ENCODE peak calls at places on chromosomes 5 and 9, in nine cellular contexts. One of them, this sample, is unnamed.

GRCh38 chr5:168978015-168978414 is 322.9 kb downstream of the SLIT3 start:
- DNase-seq in RWPE1: peak
- DNase-seq in adrenal gland: no peak
- DNase-seq in body of pancreas: no peak
- DNase-seq in GM12865: no peak
- DNase-seq in epithelial cell of esophagus: peak
- DNase-seq in Caco-2: no peak
- DNase-seq in omental fat pad: no peak
- DNase-seq in brain microvascular endothelial cell: no peak
- DNase-seq in this sample: no peak

GRCh38 chr9:127903557-127904475 is 4.4 kb upstream of the ST6GALNAC6 start:
- DNase-seq in body of pancreas: peak
- DNase-seq in RWPE1: no peak
- DNase-seq in brain microvascular endothelial cell: no peak
- DNase-seq in adrenal gland: peak
- DNase-seq in epithelial cell of esophagus: no peak
- DNase-seq in omental fat pad: no peak
- DNase-seq in Caco-2: no peak
- DNase-seq in GM12865: peak
- DNase-seq in this sample: no peak

GRCh38 chr5:150548123-150548522 is 40.2 kb downstream of the NDST1 start:
- DNase-seq in GM12865: no peak
- DNase-seq in RWPE1: no peak
- DNase-seq in body of pancreas: no peak
- DNase-seq in brain microvascular endothelial cell: no peak
- DNase-seq in adrenal gland: no peak
- DNase-seq in epithelial cell of esophagus: no peak
- DNase-seq in omental fat pad: no peak
- DNase-seq in Caco-2: no peak
- DNase-seq in this sample: no peak

GRCh38 chr5:488744-489688 is 35.2 kb downstream of the SLC9A3 start:
- DNase-seq in RWPE1: no peak
- DNase-seq in body of pancreas: no peak
- DNase-seq in epithelial cell of esophagus: no peak
- DNase-seq in omental fat pad: no peak
- DNase-seq in adrenal gland: no peak
- DNase-seq in GM12865: no peak
- DNase-seq in Caco-2: no peak
- DNase-seq in brain microvascular endothelial cell: no peak
- DNase-seq in this sample: no peak

GRCh38 chr5:157563373-157564148 is 12.0 kb downstream of the ADAM19 start:
- DNase-seq in brain microvascular endothelial cell: peak
- DNase-seq in omental fat pad: no peak
- DNase-seq in adrenal gland: peak
- DNase-seq in body of pancreas: no peak
- DNase-seq in epithelial cell of esophagus: no peak
- DNase-seq in RWPE1: no peak
- DNase-seq in GM12865: no peak
- DNase-seq in Caco-2: no peak
- DNase-seq in this sample: no peak

GRCh38 chr5:38045446-38045845 is 205.6 kb upstream of the GDNF start:
- DNase-seq in Caco-2: no peak
- DNase-seq in adrenal gland: no peak
- DNase-seq in body of pancreas: no peak
- DNase-seq in brain microvascular endothelial cell: no peak
- DNase-seq in epithelial cell of esophagus: no peak
- DNase-seq in omental fat pad: no peak
- DNase-seq in RWPE1: no peak
- DNase-seq in GM12865: no peak
- DNase-seq in this sample: no peak

GRCh38 chr5:22531986-22532385 is 321.2 kb downstream of the CDH12 start:
- DNase-seq in epithelial cell of esophagus: no peak
- DNase-seq in body of pancreas: no peak
- DNase-seq in Caco-2: no peak
- DNase-seq in brain microvascular endothelial cell: no peak
- DNase-seq in adrenal gland: no peak
- DNase-seq in omental fat pad: no peak
- DNase-seq in RWPE1: no peak
- DNase-seq in GM12865: no peak
- DNase-seq in this sample: no peak

GRCh38 chr9:23829580-23830458 is 3.8 kb upstream of the ELAVL2 start:
- DNase-seq in body of pancreas: no peak
- DNase-seq in brain microvascular endothelial cell: no peak
- DNase-seq in adrenal gland: no peak
- DNase-seq in Caco-2: no peak
- DNase-seq in epithelial cell of esophagus: peak
- DNase-seq in omental fat pad: no peak
- DNase-seq in RWPE1: no peak
- DNase-seq in GM12865: no peak
- DNase-seq in this sample: peak

GRCh38 chr5:59757442-59757841 is 136.1 kb downstream of the PDE4D start:
- DNase-seq in omental fat pad: no peak
- DNase-seq in GM12865: no peak
- DNase-seq in epithelial cell of esophagus: peak
- DNase-seq in brain microvascular endothelial cell: peak
- DNase-seq in body of pancreas: no peak
- DNase-seq in RWPE1: no peak
- DNase-seq in adrenal gland: no peak
- DNase-seq in Caco-2: no peak
- DNase-seq in this sample: peak

GRCh38 chr9:123331303-123331702 is 24.7 kb upstream of the CRB2 start:
- DNase-seq in Caco-2: no peak
- DNase-seq in body of pancreas: no peak
- DNase-seq in omental fat pad: no peak
- DNase-seq in brain microvascular endothelial cell: no peak
- DNase-seq in epithelial cell of esophagus: no peak
- DNase-seq in GM12865: no peak
- DNase-seq in adrenal gland: no peak
- DNase-seq in RWPE1: no peak
- DNase-seq in this sample: no peak

GRCh38 chr9:34376596-34377401 is at the start of gene MYORG:
- DNase-seq in GM12865: peak
- DNase-seq in body of pancreas: peak
- DNase-seq in omental fat pad: peak
- DNase-seq in epithelial cell of esophagus: peak
- DNase-seq in Caco-2: peak
- DNase-seq in RWPE1: peak
- DNase-seq in adrenal gland: peak
- DNase-seq in brain microvascular endothelial cell: peak
- DNase-seq in this sample: peak

GRCh38 chr9:109122726-109123621 is 3.2 kb upstream of the TMEM245 start:
- DNase-seq in epithelial cell of esophagus: no peak
- DNase-seq in brain microvascular endothelial cell: no peak
- DNase-seq in GM12865: peak
- DNase-seq in adrenal gland: no peak
- DNase-seq in RWPE1: no peak
- DNase-seq in Caco-2: no peak
- DNase-seq in body of pancreas: no peak
- DNase-seq in omental fat pad: no peak
- DNase-seq in this sample: no peak

GRCh38 chr9:109403116-109403515 is 82.3 kb upstream of the EPB41L4B start:
- DNase-seq in body of pancreas: no peak
- DNase-seq in adrenal gland: no peak
- DNase-seq in GM12865: no peak
- DNase-seq in Caco-2: no peak
- DNase-seq in epithelial cell of esophagus: no peak
- DNase-seq in RWPE1: no peak
- DNase-seq in omental fat pad: no peak
- DNase-seq in brain microvascular endothelial cell: no peak
- DNase-seq in this sample: no peak

GRCh38 chr9:77946969-77947368 is 84.6 kb downstream of the GNAQ start:
- DNase-seq in body of pancreas: peak
- DNase-seq in Caco-2: no peak
- DNase-seq in brain microvascular endothelial cell: no peak
- DNase-seq in RWPE1: no peak
- DNase-seq in adrenal gland: no peak
- DNase-seq in GM12865: no peak
- DNase-seq in epithelial cell of esophagus: no peak
- DNase-seq in omental fat pad: no peak
- DNase-seq in this sample: no peak

GRCh38 chr9:77943053-77943452 is 88.6 kb downstream of the GNAQ start:
- DNase-seq in body of pancreas: no peak
- DNase-seq in Caco-2: no peak
- DNase-seq in brain microvascular endothelial cell: no peak
- DNase-seq in epithelial cell of esophagus: no peak
- DNase-seq in GM12865: no peak
- DNase-seq in RWPE1: no peak
- DNase-seq in adrenal gland: no peak
- DNase-seq in omental fat pad: no peak
- DNase-seq in this sample: no peak

GRCh38 chr9:77945798-77946197 is 85.8 kb downstream of the GNAQ start:
- DNase-seq in epithelial cell of esophagus: no peak
- DNase-seq in body of pancreas: no peak
- DNase-seq in Caco-2: no peak
- DNase-seq in brain microvascular endothelial cell: peak
- DNase-seq in adrenal gland: no peak
- DNase-seq in GM12865: no peak
- DNase-seq in RWPE1: no peak
- DNase-seq in omental fat pad: no peak
- DNase-seq in this sample: no peak

GRCh38 chr9:77939149-77939668 is 92.4 kb downstream of the GNAQ start:
- DNase-seq in brain microvascular endothelial cell: peak
- DNase-seq in epithelial cell of esophagus: no peak
- DNase-seq in GM12865: no peak
- DNase-seq in body of pancreas: no peak
- DNase-seq in omental fat pad: no peak
- DNase-seq in adrenal gland: no peak
- DNase-seq in RWPE1: no peak
- DNase-seq in Caco-2: no peak
- DNase-seq in this sample: no peak

DNA sequence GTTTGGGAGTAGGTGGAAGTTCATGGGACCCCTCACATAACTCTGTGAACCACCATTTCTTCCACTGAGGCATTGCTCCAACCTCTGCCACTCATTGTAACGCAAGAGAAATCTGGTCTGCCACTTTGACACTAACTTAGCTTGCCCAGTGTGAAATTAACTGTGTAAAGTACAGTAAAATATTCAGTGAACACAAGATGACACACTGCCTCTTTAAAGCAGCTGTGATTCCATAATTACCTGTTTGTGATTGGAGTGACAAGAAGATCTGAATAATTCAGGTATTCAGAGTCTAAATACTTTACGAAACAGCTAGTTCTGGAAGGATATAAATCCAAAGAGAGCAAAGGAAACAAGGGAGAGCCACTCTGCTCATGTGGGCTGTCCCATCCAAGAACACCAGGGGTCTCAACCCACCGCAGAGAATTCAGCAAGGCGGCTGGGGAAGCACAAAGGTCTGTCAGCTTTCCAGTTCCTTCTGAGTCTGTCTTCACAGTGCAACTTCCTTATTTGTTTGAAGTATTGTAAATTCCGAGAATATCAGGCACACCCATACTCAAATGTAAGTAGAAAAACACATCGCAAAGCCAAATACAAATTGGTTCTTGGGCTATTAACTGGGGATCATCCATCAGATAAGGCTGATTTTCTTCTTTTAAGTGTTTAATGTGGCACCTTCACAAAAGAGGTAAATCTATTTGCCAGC is 86.9 kb downstream of the GNAQ start:
- DNase-seq in omental fat pad: no peak
- DNase-seq in brain microvascular endothelial cell: no peak
- DNase-seq in Caco-2: peak
- DNase-seq in GM12865: no peak
- DNase-seq in epithelial cell of esophagus: no peak
- DNase-seq in body of pancreas: no peak
- DNase-seq in RWPE1: no peak
- DNase-seq in adrenal gland: peak
- DNase-seq in this sample: no peak
- TF ChIP-seq CTCF in omental fat pad: no peak
- TF ChIP-seq CTCF in brain microvascular endothelial cell: peak
- TF ChIP-seq CTCF in Caco-2: no peak
- TF ChIP-seq CTCF in GM12865: no peak
- TF ChIP-seq CTCF in epithelial cell of esophagus: no peak
- TF ChIP-seq CTCF in body of pancreas: no peak
- TF ChIP-seq CTCF in RWPE1: no peak
- TF ChIP-seq CTCF in adrenal gland: no peak
- TF ChIP-seq CTCF in this sample: no peak

GRCh38 chr5:133041910-133042309 is 9.9 kb upstream of the HSPA4 start:
- DNase-seq in Caco-2: no peak
- DNase-seq in RWPE1: no peak
- DNase-seq in omental fat pad: no peak
- DNase-seq in brain microvascular endothelial cell: peak
- DNase-seq in adrenal gland: no peak
- DNase-seq in epithelial cell of esophagus: peak
- DNase-seq in body of pancreas: no peak
- DNase-seq in GM12865: no peak
- DNase-seq in this sample: no peak
- TF ChIP-seq CTCF in Caco-2: no peak
- TF ChIP-seq CTCF in RWPE1: no peak
- TF ChIP-seq CTCF in omental fat pad: no peak
- TF ChIP-seq CTCF in brain microvascular endothelial cell: peak
- TF ChIP-seq CTCF in adrenal gland: no peak
- TF ChIP-seq CTCF in epithelial cell of esophagus: peak
- TF ChIP-seq CTCF in body of pancreas: no peak
- TF ChIP-seq CTCF in GM12865: no peak
- TF ChIP-seq CTCF in this sample: peak

DNA sequence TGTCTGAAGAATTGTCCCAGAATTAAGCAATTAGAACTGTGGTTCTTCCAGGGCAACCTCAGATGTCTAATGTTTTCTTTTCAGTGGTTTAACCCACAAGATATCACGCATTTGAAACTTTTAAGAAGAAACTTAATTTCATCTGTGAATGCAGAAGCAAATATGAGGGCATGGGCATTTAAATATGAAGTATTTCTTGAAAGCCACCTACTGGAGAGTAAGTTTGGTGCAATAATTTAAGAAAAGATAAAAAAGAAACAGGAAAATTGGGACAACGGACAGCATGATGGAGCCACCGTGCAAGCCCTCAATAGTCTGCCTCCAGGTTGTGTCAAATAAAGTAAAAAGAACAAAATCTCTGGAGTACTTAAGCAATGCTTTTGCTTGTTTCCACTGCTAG is 1.2 kb upstream of the CAPSL start:
- DNase-seq in brain microvascular endothelial cell: no peak
- DNase-seq in body of pancreas: no peak
- DNase-seq in Caco-2: no peak
- DNase-seq in RWPE1: no peak
- DNase-seq in omental fat pad: no peak
- DNase-seq in GM12865: no peak
- DNase-seq in epithelial cell of esophagus: no peak
- DNase-seq in adrenal gland: no peak
- DNase-seq in this sample: no peak
- TF ChIP-seq CTCF in brain microvascular endothelial cell: peak
- TF ChIP-seq CTCF in body of pancreas: no peak
- TF ChIP-seq CTCF in Caco-2: no peak
- TF ChIP-seq CTCF in RWPE1: no peak
- TF ChIP-seq CTCF in omental fat pad: no peak
- TF ChIP-seq CTCF in GM12865: no peak
- TF ChIP-seq CTCF in epithelial cell of esophagus: no peak
- TF ChIP-seq CTCF in adrenal gland: no peak
- TF ChIP-seq CTCF in this sample: no peak

DNA sequence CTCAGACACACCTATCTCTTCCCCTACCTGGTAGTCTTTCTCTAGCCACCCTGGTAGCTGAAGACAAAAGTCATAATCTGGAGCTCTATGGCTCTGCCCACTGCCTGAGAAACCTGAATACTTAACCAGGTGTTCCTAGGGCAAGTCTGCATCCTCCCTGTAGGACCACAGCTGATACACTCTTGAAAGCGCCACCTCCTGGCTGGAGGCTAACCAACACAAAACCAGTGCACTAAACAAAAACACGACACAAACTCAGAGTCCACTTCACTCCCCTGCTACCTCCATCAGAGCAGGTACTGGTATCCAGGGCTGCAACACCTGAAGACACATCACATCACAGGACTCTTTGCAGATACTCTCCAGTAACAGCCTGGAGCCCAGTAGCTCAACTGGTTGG is 84.6 kb upstream of the ANXA1 start:
- DNase-seq in Caco-2: peak
- DNase-seq in RWPE1: no peak
- DNase-seq in epithelial cell of esophagus: no peak
- DNase-seq in GM12865: peak
- DNase-seq in adrenal gland: no peak
- DNase-seq in omental fat pad: no peak
- DNase-seq in body of pancreas: no peak
- DNase-seq in brain microvascular endothelial cell: no peak
- DNase-seq in this sample: no peak
- TF ChIP-seq CTCF in Caco-2: no peak
- TF ChIP-seq CTCF in RWPE1: no peak
- TF ChIP-seq CTCF in epithelial cell of esophagus: peak
- TF ChIP-seq CTCF in GM12865: peak
- TF ChIP-seq CTCF in adrenal gland: no peak
- TF ChIP-seq CTCF in omental fat pad: no peak
- TF ChIP-seq CTCF in body of pancreas: no peak
- TF ChIP-seq CTCF in brain microvascular endothelial cell: peak
- TF ChIP-seq CTCF in this sample: no peak